ENCODE peak calls at places on chromosome 2, in five cellular contexts. One of them, this sample, is unnamed.
A peak's percentile ranks its signal among the peaks of the same experiment; 100 is the strongest.

GRCh38 chr2:215900203-215900611 is 113.1 kb downstream of the MREG start:
- DNase-seq in prostate gland: no peak
- DNase-seq in COR-L47: no peak
- DNase-seq in activated CD4-positive, CD25-positive, alpha-beta regulatory T cell: no peak
- DNase-seq in neural crest cell: no peak
- DNase-seq in this sample: no peak

GRCh38 chr2:174779361-174779928 is 15.2 kb upstream of the CHRNA1 start:
- DNase-seq in prostate gland: no peak
- DNase-seq in COR-L47: no peak
- DNase-seq in activated CD4-positive, CD25-positive, alpha-beta regulatory T cell: no peak
- DNase-seq in neural crest cell: no peak
- DNase-seq in this sample: no peak

GRCh38 chr2:98446850-98447249 is 2.2 kb downstream of the INPP4A start:
- DNase-seq in prostate gland: no peak
- DNase-seq in COR-L47: no peak
- DNase-seq in activated CD4-positive, CD25-positive, alpha-beta regulatory T cell: no peak
- DNase-seq in neural crest cell: no peak
- DNase-seq in this sample: no peak

GRCh38 chr2:85312404-85312803 is 15.4 kb downstream of the TGOLN2 start:
- DNase-seq in prostate gland: no peak
- DNase-seq in COR-L47: no peak
- DNase-seq in activated CD4-positive, CD25-positive, alpha-beta regulatory T cell: no peak
- DNase-seq in neural crest cell: no peak
- DNase-seq in this sample: no peak

GRCh38 chr2:136116813-136117390 is 1.0 kb downstream of the CXCR4 start:
- DNase-seq in prostate gland: no peak
- DNase-seq in COR-L47: peak; percentile 63
- DNase-seq in activated CD4-positive, CD25-positive, alpha-beta regulatory T cell: peak; percentile 39
- DNase-seq in neural crest cell: peak; percentile 18
- DNase-seq in this sample: peak; percentile 25

GRCh38 chr2:1091895-1092585 is 141.4 kb downstream of the SNTG2 start:
- DNase-seq in prostate gland: no peak
- DNase-seq in COR-L47: no peak
- DNase-seq in activated CD4-positive, CD25-positive, alpha-beta regulatory T cell: no peak
- DNase-seq in neural crest cell: no peak
- DNase-seq in this sample: no peak

GRCh38 chr2:165675551-165675968 is 118.5 kb downstream of the GALNT3 start:
- DNase-seq in prostate gland: no peak
- DNase-seq in COR-L47: no peak
- DNase-seq in activated CD4-positive, CD25-positive, alpha-beta regulatory T cell: no peak
- DNase-seq in neural crest cell: no peak
- DNase-seq in this sample: no peak

GRCh38 chr2:47554311-47554905 is 151.5 kb downstream of the MSH2 start:
- DNase-seq in prostate gland: no peak
- DNase-seq in COR-L47: no peak
- DNase-seq in activated CD4-positive, CD25-positive, alpha-beta regulatory T cell: no peak
- DNase-seq in neural crest cell: no peak
- DNase-seq in this sample: no peak

GRCh38 chr2:113158884-113159553 is 14.8 kb upstream of the PSD4 start:
- DNase-seq in prostate gland: peak; percentile 44
- DNase-seq in COR-L47: no peak
- DNase-seq in activated CD4-positive, CD25-positive, alpha-beta regulatory T cell: no peak
- DNase-seq in neural crest cell: no peak
- DNase-seq in this sample: no peak

GRCh38 chr2:225002656-225003045 is 39.6 kb downstream of the DOCK10 start:
- DNase-seq in prostate gland: no peak
- DNase-seq in COR-L47: peak; percentile 47
- DNase-seq in activated CD4-positive, CD25-positive, alpha-beta regulatory T cell: no peak
- DNase-seq in neural crest cell: no peak
- DNase-seq in this sample: no peak

GRCh38 chr2:64135421-64135820 is 8.8 kb downstream of the PELI1 start:
- DNase-seq in prostate gland: no peak
- DNase-seq in COR-L47: no peak
- DNase-seq in activated CD4-positive, CD25-positive, alpha-beta regulatory T cell: no peak
- DNase-seq in neural crest cell: no peak
- DNase-seq in this sample: no peak

GRCh38 chr2:64291181-64291580 is 147.0 kb upstream of the PELI1 start:
- DNase-seq in prostate gland: no peak
- DNase-seq in COR-L47: no peak
- DNase-seq in activated CD4-positive, CD25-positive, alpha-beta regulatory T cell: no peak
- DNase-seq in neural crest cell: no peak
- DNase-seq in this sample: no peak

GRCh38 chr2:194674043-194674442 is 983.0 kb upstream of the SLC39A10 start:
- DNase-seq in prostate gland: no peak
- DNase-seq in COR-L47: no peak
- DNase-seq in activated CD4-positive, CD25-positive, alpha-beta regulatory T cell: no peak
- DNase-seq in neural crest cell: no peak
- DNase-seq in this sample: no peak

GRCh38 chr2:14975401-14975800 is 342.9 kb downstream of the LRATD1 start:
- DNase-seq in prostate gland: no peak
- DNase-seq in COR-L47: no peak
- DNase-seq in activated CD4-positive, CD25-positive, alpha-beta regulatory T cell: no peak
- DNase-seq in neural crest cell: no peak
- DNase-seq in this sample: no peak

GRCh38 chr2:134842930-134843490 is 4.6 kb downstream of the ACMSD start:
- DNase-seq in prostate gland: no peak
- DNase-seq in COR-L47: no peak
- DNase-seq in activated CD4-positive, CD25-positive, alpha-beta regulatory T cell: no peak
- DNase-seq in neural crest cell: no peak
- DNase-seq in this sample: no peak

GRCh38 chr2:194264586-194264985 is 1392.4 kb upstream of the SLC39A10 start:
- DNase-seq in prostate gland: no peak
- DNase-seq in COR-L47: no peak
- DNase-seq in activated CD4-positive, CD25-positive, alpha-beta regulatory T cell: no peak
- DNase-seq in neural crest cell: no peak
- DNase-seq in this sample: no peak

GRCh38 chr2:222024934-222025890 is 273.6 kb downstream of the PAX3 start:
- DNase-seq in prostate gland: no peak
- DNase-seq in COR-L47: peak; percentile 57
- DNase-seq in activated CD4-positive, CD25-positive, alpha-beta regulatory T cell: no peak
- DNase-seq in neural crest cell: peak; percentile 9
- DNase-seq in this sample: no peak

GRCh38 chr2:238281826-238282480 is 6.5 kb downstream of the PER2 start:
- DNase-seq in prostate gland: no peak
- DNase-seq in COR-L47: no peak
- DNase-seq in activated CD4-positive, CD25-positive, alpha-beta regulatory T cell: no peak
- DNase-seq in neural crest cell: no peak
- DNase-seq in this sample: no peak

GRCh38 chr2:169965495-169965894 is 138.2 kb downstream of the UBR3 start:
- DNase-seq in prostate gland: no peak
- DNase-seq in COR-L47: no peak
- DNase-seq in activated CD4-positive, CD25-positive, alpha-beta regulatory T cell: no peak
- DNase-seq in neural crest cell: no peak
- DNase-seq in this sample: no peak

GRCh38 chr2:174688079-174688478 is 76.2 kb downstream of the CHRNA1 start:
- DNase-seq in prostate gland: no peak
- DNase-seq in COR-L47: no peak
- DNase-seq in activated CD4-positive, CD25-positive, alpha-beta regulatory T cell: no peak
- DNase-seq in neural crest cell: no peak
- DNase-seq in this sample: no peak

GRCh38 chr2:165876712-165877111 is 76.9 kb downstream of the TTC21B start:
- DNase-seq in prostate gland: no peak
- DNase-seq in COR-L47: no peak
- DNase-seq in activated CD4-positive, CD25-positive, alpha-beta regulatory T cell: no peak
- DNase-seq in neural crest cell: no peak
- DNase-seq in this sample: no peak

GRCh38 chr2:201116959-201117734 is 1.2 kb downstream of the CFLAR start:
- DNase-seq in prostate gland: peak; percentile 67
- DNase-seq in COR-L47: peak; percentile 41
- DNase-seq in activated CD4-positive, CD25-positive, alpha-beta regulatory T cell: no peak
- DNase-seq in neural crest cell: no peak
- DNase-seq in this sample: peak; percentile 46

GRCh38 chr2:111202266-111203040 is 81.7 kb downstream of the BCL2L11 start:
- DNase-seq in prostate gland: no peak
- DNase-seq in COR-L47: no peak
- DNase-seq in activated CD4-positive, CD25-positive, alpha-beta regulatory T cell: no peak
- DNase-seq in neural crest cell: no peak
- DNase-seq in this sample: no peak

GRCh38 chr2:5668682-5669267 is 23.4 kb upstream of the SOX11 start:
- DNase-seq in prostate gland: no peak
- DNase-seq in COR-L47: no peak
- DNase-seq in activated CD4-positive, CD25-positive, alpha-beta regulatory T cell: no peak
- DNase-seq in neural crest cell: no peak
- DNase-seq in this sample: no peak

This sample was measured in head of caudate nucleus.